ENCODE peak calls at places on chromosomes 6 and 20, in seven cellular contexts. K is IMR-90; U is upper lobe of right lung; J is adrenal gland; F is CD8-positive, alpha-beta T cell; H is pancreas; M is stomach. G is an unnamed sample. For H3K4me1, the result is how much of the 10 kb centered on the place peaks cover.

GRCh38 chr20:10119336-10119735 is 84.5 kb downstream of the ANKEF1 start:
- DNase-seq in M (no peak), J (no peak), H (no peak), F (no peak), K (no peak), U (no peak), G (no peak)

GRCh38 chr6:110822248-110822647 is 7.0 kb upstream of the CDK19 start:
- DNase-seq in K (peak), F (no peak), U (no peak), M (no peak), J (no peak), H (no peak), G (no peak)

GRCh38 chr6:145374566-145374965 is 360.8 kb downstream of the EPM2A start:
- DNase-seq in F (no peak), K (no peak), J (no peak), M (no peak), U (no peak), H (no peak), G (no peak)

GRCh38 chr20:47677314-47678129 is 107.8 kb downstream of the SULF2 start:
- DNase-seq in U (peak), M (peak), H (peak), K (peak), J (no peak), F (peak), G (peak)

GRCh38 chr6:170149681-170150589 is 140.9 kb downstream of the DLL1 start:
- DNase-seq in F (no peak), K (no peak), J (no peak), H (no peak), U (no peak), M (no peak), G (no peak)

GRCh38 chr6:3385660-3386151 is 71.1 kb downstream of the SLC22A23 start:
- DNase-seq in J (no peak), F (no peak), H (no peak), U (no peak), M (no peak), K (no peak), G (no peak)

GRCh38 chr6:132122871-132123270 is 171.7 kb upstream of the CCN2 start:
- DNase-seq in F (no peak), K (peak), H (no peak), M (no peak), J (no peak), U (no peak), G (no peak)

GRCh38 chr20:57932227-57932864 is 222.5 kb upstream of the PMEPA1 start:
- DNase-seq in M (no peak), U (peak), K (no peak), H (no peak), J (no peak), F (no peak), G (no peak)

GRCh38 chr6:26043389-26044139 is 43.7 kb upstream of the HFE start:
- DNase-seq in U (peak), H (peak), M (peak), F (peak), K (peak), J (peak), G (peak)

GRCh38 chr6:160348209-160348551 is at the start of gene SLC22A3:
- DNase-seq in F (no peak), H (peak), K (no peak), J (peak), M (peak), U (peak), G (no peak)

GRCh38 chr6:39320370-39320984 is 2.0 kb downstream of the KCNK16 start:
- DNase-seq in U (no peak), K (no peak), J (no peak), H (no peak), F (no peak), M (no peak), G (no peak)

GRCh38 chr20:57445774-57446173 is 54.6 kb downstream of the RBM38 start:
- DNase-seq in H (no peak), U (no peak), K (no peak), J (no peak), M (no peak), F (no peak), G (no peak)

GRCh38 chr6:169093121-169093723 is 160.4 kb downstream of the THBS2 start:
- DNase-seq in J (no peak), H (no peak), U (no peak), K (no peak), F (no peak), M (no peak), G (no peak)

GRCh38 chr20:416950-417800 is 9.1 kb downstream of the RBCK1 start:
- DNase-seq in F (no peak), J (no peak), K (no peak), U (peak), H (no peak), M (no peak), G (no peak)

GRCh38 chr6:52760105-52760765 is 3.0 kb downstream of the GSTA2 start:
- DNase-seq in M (no peak), F (no peak), K (no peak), J (no peak), U (no peak), H (no peak), G (no peak)

GRCh38 chr20:57934007-57934805 is 224.4 kb upstream of the PMEPA1 start:
- DNase-seq in F (no peak), M (no peak), H (no peak), K (no peak), U (no peak), J (no peak), G (no peak)

GRCh38 chr6:78031228-78031627 is 378.4 kb downstream of the MEI4 start:
- DNase-seq in K (no peak), M (no peak), J (no peak), F (no peak), U (no peak), H (no peak), G (no peak)

GRCh38 chr6:148678682-148679081 is 68.1 kb upstream of the UST start:
- DNase-seq in F (no peak), H (no peak), U (no peak), M (no peak), K (no peak), J (no peak), G (no peak)

GRCh38 chr6:79946773-79947190 is 571 bp downstream of the ELOVL4 start:
- DNase-seq in J (peak), K (peak), U (no peak), H (peak), F (no peak), M (no peak), G (peak)

GRCh38 chr6:118551063-118551672 is 3.1 kb downstream of the PLN start:
- DNase-seq in J (no peak), K (peak), F (no peak), U (no peak), M (no peak), H (no peak), G (peak)

GRCh38 chr6:87116922-87117321 is 22.0 kb upstream of the CGA start:
- DNase-seq in F (no peak), K (no peak), H (no peak), M (no peak), J (no peak), U (no peak), G (no peak)

GRCh38 chr6:95228636-95229035 is 348.7 kb upstream of the MANEA start:
- DNase-seq in J (no peak), H (no peak), U (no peak), F (no peak), M (no peak), K (no peak), G (no peak)

GRCh38 chr20:15422966-15423365 is 1085.6 kb upstream of the FLRT3 start:
- DNase-seq in K (no peak), J (no peak), M (no peak), H (no peak), F (no peak), U (no peak), G (no peak)

GRCh38 chr20:41746635-41747034 is 128.5 kb upstream of the CHD6 start:
- DNase-seq in K (no peak), H (no peak), F (no peak), M (no peak), J (no peak), U (no peak), G (peak)

GRCh38 chr20:45358282-45359068 is 4.5 kb upstream of the SYS1 start:
- DNase-seq in J (peak), H (peak), M (peak), U (peak), K (peak), F (no peak), G (no peak)

DNA sequence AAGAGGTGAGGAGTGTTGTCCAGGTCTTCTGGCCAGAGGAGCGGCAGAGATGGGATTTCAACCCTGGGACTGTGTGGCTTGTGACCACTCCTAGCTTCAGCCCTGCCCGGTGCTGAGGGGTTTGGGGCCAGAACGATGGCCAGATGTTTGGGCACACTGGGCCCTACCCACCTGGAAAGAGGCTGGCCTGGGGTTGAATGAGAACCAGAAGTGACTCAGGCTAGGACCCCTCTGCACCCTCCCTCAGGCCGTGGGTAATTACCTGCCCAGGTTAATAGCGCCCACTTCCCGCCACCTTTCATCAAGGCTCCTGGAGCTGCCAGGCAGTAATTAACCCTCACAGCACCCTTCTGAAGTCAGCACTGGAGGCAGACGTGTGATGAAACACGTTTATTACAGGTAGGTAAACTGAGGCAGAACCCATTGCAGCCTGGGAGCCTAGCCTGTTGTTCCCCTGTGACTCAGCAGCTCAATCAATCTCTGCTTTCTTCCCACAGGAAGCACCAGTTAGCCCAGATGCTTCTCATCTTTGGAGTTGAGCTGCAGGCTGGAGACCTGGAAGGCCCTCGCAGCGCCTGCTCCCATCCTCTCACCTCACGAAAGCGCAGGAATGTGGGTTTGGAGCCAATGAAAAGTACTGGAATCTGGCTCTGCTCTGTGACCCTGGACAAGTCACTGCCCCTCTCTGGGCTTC is 120.8 kb downstream of the CEBPB start:
- DNase-seq in F (no peak), K (peak), U (peak), J (no peak), H (no peak), M (no peak), G (no peak)
- H3K4me1 ChIP-seq in F (under half), K (under half), U (half or more), J (under half), H (under half), M (under half), G (half or more)

GRCh38 chr6:7390218-7390878 is 740 bp downstream of the RIOK1 start:
- DNase-seq in K (peak), J (no peak), U (no peak), M (no peak), F (no peak), H (no peak), G (no peak)

GRCh38 chr6:7389162-7389450 is 436 bp downstream of the CAGE1 start:
- DNase-seq in M (peak), U (no peak), K (peak), F (no peak), H (no peak), J (peak), G (peak)

GRCh38 chr6:7391244-7391643 is 1.6 kb downstream of the RIOK1 start:
- DNase-seq in H (no peak), U (no peak), F (no peak), M (no peak), K (no peak), J (no peak), G (no peak)

GRCh38 chr6:7392402-7392801 is 2.8 kb downstream of the RIOK1 start:
- DNase-seq in H (no peak), K (no peak), U (no peak), M (no peak), J (peak), F (no peak), G (no peak)

DNA sequence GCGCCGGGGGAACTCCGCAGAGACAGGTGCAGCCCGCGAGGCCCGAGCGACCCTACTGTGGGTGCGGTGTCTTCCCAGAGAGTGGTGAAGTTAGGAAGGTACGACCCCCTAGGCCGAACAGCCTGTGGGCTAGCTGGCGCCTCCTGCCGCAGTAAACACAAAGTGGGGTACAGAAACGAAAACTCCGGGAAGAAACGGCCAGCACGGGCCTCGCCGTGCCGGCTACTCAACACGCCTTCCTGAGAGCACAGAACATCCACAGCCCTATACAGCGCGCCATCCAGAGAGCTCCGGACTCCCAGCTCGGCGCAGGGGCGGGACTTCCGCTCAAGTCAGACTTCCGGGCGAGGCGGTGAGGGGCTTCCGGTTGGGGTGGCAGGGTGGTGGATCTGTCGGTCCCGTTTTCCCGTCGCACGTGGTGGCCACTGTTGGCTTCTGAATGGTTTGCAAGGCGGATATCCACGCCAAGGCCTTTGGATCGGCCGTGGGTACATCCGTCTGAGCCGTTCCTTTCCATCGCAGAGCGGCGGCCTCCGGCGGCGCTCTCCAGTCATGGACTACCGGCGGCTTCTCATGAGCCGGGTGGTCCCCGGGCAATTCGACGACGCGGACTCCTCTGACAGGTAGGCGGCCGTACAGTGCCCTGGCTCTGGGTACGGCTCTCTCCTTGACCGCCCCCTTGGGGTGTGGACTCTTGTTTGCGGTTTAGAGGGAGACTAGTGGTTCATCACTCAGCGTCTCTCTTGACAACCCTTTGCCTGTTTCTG is at the start of the genes CAGE1 and RIOK1:
- DNase-seq in H (peak), M (peak), U (peak), F (peak), K (peak), J (peak), G (peak)
- TF ChIP-seq CTCF in H (no peak), M (no peak), U (peak), F (no peak), K (peak), J (no peak), G (no peak)

GRCh38 chr6:15427360-15428070 is 181.6 kb downstream of the JARID2 start:
- DNase-seq in M (no peak), K (peak), H (no peak), F (no peak), J (no peak), U (no peak), G (no peak)

GRCh38 chr6:15430947-15431405 is 185.1 kb downstream of the JARID2 start:
- DNase-seq in F (no peak), M (no peak), U (no peak), H (no peak), K (no peak), J (no peak), G (no peak)

GRCh38 chr6:15431762-15432495 is 186.1 kb downstream of the JARID2 start:
- DNase-seq in J (no peak), M (no peak), K (peak), H (no peak), U (peak), F (no peak), G (peak)

GRCh38 chr6:15430181-15430580 is 184.3 kb downstream of the JARID2 start:
- DNase-seq in F (no peak), K (peak), H (no peak), J (no peak), M (no peak), U (no peak), G (no peak)

DNA sequence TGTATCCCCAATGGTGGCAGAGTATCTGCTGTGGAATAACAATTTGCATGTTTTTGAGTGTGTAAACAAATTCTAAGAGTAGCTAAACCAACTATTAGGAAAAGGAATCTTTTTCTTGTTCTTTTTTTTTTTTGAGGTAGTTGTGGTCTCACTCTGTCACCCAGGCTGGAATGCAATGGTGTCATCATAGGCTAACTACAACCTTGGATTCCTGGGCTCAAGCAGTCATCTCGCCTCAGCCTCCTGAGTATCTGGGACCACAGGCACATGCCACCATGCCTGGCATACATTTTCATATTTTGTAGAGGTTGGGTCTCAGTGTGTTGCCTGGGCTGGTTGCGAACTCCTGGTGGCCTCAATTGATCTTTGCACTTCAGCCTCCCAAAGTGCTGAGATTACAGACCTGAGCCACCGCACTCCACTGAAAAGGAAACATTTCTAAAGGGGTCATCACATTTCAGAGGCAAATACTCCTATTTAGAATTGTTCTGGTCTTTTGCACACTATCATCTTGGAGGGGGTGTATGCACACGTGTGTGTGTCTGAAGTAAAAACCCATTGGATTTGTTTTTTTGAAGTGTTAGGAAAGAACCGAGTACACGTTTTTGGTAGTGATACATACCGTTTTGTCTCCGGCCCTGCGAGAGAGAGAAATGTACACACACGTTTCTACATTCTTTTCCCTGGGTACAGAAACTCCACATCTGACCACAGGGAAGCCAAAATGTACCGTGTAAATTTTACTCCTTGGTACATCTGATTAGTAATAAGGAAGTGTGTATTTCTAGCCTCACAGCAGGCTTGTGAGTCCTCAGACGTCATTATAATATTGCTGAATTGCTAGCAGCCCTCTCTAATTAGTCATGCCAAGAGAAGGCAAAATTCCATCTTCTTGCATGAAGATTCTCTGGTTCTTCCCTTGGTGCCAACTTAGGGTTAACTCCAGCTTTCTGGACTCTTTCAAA is 183.6 kb downstream of the JARID2 start:
- DNase-seq in K (peak), M (no peak), J (no peak), H (no peak), F (no peak), U (no peak), G (no peak)
- H3K4me1 ChIP-seq in K (under half), M (half or more), J (under half), H (under half), F (under half), U (half or more), G (under half)

GRCh38 chr6:894274-894673 is 201.3 kb upstream of the EXOC2 start:
- DNase-seq in J (no peak), H (no peak), M (no peak), K (no peak), U (no peak), F (no peak), G (no peak)
- TF ChIP-seq CTCF in J (no peak), H (no peak), M (no peak), K (no peak), U (peak), F (no peak), G (peak)

GRCh38 chr6:125099211-125100017 is 54.2 kb upstream of the TPD52L1 start:
- DNase-seq in J (peak), H (peak), F (no peak), K (peak), M (peak), U (peak), G (peak)
- H3K4me1 ChIP-seq in J (under half), H (under half), F (under half), K (under half), M (under half), U (under half), G (under half)

DNA sequence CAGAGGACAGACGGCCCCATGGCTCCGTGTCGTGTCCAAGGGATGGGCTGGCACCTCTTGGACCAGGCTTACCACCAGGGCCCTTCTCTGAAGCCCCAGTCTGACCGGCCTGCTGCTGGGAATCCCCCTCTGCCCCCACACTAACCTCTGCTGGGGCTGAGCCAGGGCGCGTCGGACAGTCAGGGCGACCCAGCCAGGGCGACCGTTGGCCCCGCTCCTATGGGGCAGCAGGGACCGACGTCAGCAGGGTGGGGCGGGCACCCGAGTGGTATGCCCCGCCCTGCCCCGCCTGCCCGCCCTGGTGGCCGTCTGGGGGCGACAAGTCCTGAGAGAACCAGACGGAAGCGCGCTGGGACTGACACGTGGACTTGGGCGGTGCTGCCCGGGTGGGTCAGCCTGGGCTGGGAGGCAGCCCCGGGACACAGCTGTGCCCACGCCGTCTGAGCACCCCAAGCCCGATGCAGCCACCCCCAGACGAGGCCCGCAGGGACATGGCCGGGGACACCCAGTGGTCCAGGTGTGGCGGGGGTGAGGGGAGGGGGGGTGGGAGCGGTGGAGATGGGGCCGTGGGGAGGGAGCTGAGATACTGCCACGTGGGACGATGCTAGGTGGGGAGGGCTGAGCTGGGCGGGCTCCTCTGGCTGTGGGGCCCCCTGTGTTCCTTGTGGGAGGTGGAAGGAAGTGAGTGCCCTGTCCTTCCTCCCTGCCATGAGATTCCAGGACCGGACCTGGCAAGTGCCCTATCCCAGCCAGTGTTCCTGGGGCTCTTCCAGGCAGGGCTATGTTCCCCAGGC is at the start of gene SLC17A9:
- DNase-seq in F (no peak), H (peak), J (no peak), K (peak), M (peak), U (peak), G (no peak)
- TF ChIP-seq CTCF in F (no peak), H (no peak), J (no peak), K (no peak), M (no peak), U (peak), G (no peak)

DNA sequence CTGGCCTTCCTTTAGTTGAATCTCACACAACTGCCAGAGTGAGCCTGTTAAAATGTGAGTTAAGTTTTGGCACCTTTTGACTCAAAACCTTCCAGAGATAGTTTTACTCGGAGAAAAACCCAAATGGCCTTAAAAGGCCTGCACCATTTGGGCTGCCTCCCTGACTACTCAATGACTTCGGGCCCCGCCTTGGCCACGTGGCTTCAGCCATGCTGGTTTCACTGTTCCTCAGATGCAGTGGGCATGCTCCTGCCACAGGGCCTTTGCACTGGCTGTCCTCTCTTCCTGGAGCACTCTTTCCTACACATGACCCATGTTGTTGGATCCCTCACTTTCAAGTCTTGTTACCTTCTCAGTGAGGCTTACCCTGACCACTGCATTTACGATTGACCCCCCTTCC is 18.3 kb downstream of the VEGFA start:
- DNase-seq in J (no peak), K (no peak), H (peak), M (no peak), F (no peak), U (no peak), G (no peak)
- H3K4me1 ChIP-seq in J (under half), K (under half), H (under half), M (under half), F (under half), U (under half), G (under half)